ENCODE peak calls at places on chromosome X, in four cellular contexts. Y is testis, M is fibroblast of lung, B is left ventricle myocardium inferior. F is an unnamed sample. For H3K4me1, the result is how much of the 10 kb centered on the place peaks cover.

GRCh38 chrX:16870861-16871584 is 861 bp upstream of the RBBP7 start:
- DNase-seq in Y (peak), M (peak), B (peak), F (peak)

GRCh38 chrX:138847930-138848329 is 136.4 kb upstream of the FGF13 start:
- DNase-seq in Y (no peak), M (peak), B (no peak), F (no peak)

GRCh38 chrX:115531818-115532403 is 29.1 kb upstream of the PLS3 start:
- DNase-seq in Y (no peak), M (peak), B (no peak), F (no peak)

GRCh38 chrX:78063687-78064086 is 40.4 kb upstream of the PGK1 start:
- DNase-seq in Y (no peak), M (no peak), B (no peak), F (no peak)

GRCh38 chrX:54715621-54716020 is 82.4 kb downstream of the ITIH6 start:
- DNase-seq in Y (no peak), M (no peak), B (no peak), F (no peak)

GRCh38 chrX:3501833-3502535 is 155.5 kb upstream of the MXRA5 start:
- DNase-seq in Y (no peak), M (peak), B (peak), F (no peak)

GRCh38 chrX:139932077-139932900 is 564 bp downstream of the ATP11C start:
- DNase-seq in Y (peak), M (peak), B (peak), F (peak)

GRCh38 chrX:70032797-70033196 is 16.9 kb downstream of the AWAT2 start:
- DNase-seq in Y (no peak), M (no peak), B (no peak), F (no peak)

GRCh38 chrX:102765794-102766193 is 45.3 kb downstream of the GPRASP3 start:
- DNase-seq in Y (no peak), M (peak), B (no peak), F (no peak)

GRCh38 chrX:20364238-20364637 is 97.5 kb upstream of the RPS6KA3 start:
- DNase-seq in Y (no peak), M (no peak), B (no peak), F (no peak)

GRCh38 chrX:150690126-150690525 is 3.1 kb upstream of the MTMR1 start:
- DNase-seq in Y (no peak), M (peak), B (no peak), F (no peak)

GRCh38 chrX:153829799-153830631 is at the start of gene PDZD4:
- DNase-seq in Y (no peak), M (no peak), B (no peak), F (no peak)

GRCh38 chrX:2430265-2430825 is 70.4 kb downstream of the DHRSX start:
- DNase-seq in Y (no peak), M (no peak), B (no peak), F (peak)

GRCh38 chrX:148047216-148047615 is 66.1 kb downstream of the FMR1NB start:
- DNase-seq in Y (no peak), M (no peak), B (no peak), F (no peak)

GRCh38 chrX:148051973-148052372 is 70.8 kb downstream of the FMR1NB start:
- DNase-seq in Y (no peak), M (no peak), B (no peak), F (no peak)

GRCh38 chrX:148043456-148043855 is 62.3 kb downstream of the FMR1NB start:
- DNase-seq in Y (no peak), M (peak), B (no peak), F (no peak)

DNA sequence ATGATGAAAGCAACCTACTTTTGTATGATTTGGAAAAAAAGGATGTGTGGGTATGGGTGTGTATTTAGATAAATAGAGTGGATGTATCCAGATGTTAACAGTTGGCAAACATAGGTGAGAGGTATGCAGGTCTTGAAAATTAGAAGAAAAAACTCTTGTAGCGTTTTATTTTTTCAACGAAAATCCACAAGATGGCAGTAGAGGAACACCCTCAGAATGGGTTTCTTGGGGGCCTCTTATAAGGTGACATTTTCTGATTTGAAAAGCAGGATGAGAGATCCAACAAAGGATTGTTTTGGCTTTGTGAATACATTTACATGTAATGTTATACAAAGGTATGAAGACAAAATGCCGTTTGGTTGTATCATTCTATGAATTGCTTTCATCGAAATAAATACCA is 68.3 kb downstream of the FMR1NB start:
- DNase-seq in Y (no peak), M (peak), B (no peak), F (no peak)
- TF ChIP-seq CTCF in Y (no peak), M (peak), B (peak), F (peak)

GRCh38 chrX:316351-317325 is 2.0 kb downstream of the GTPBP6 start:
- DNase-seq in Y (no peak), M (no peak), B (no peak), F (peak)

GRCh38 chrX:318739-319578 is at the start of gene GTPBP6:
- DNase-seq in Y (peak), M (peak), B (peak), F (peak)

GRCh38 chrX:319579-320125 is 1.1 kb upstream of the GTPBP6 start:
- DNase-seq in Y (no peak), M (no peak), B (peak), F (peak)

GRCh38 chrX:318068-318738 is 393 bp downstream of the GTPBP6 start:
- DNase-seq in Y (peak), M (peak), B (peak), F (peak)

GRCh38 chrX:317424-318067 is 1.1 kb downstream of the GTPBP6 start:
- DNase-seq in Y (no peak), M (no peak), B (no peak), F (no peak)
- H3K27ac ChIP-seq in Y (peak), M (peak), B (peak), F (peak)

GRCh38 chrX:37813570-37813969 is 33.7 kb downstream of the CYBB start:
- DNase-seq in Y (no peak), M (no peak), B (no peak), F (no peak)

GRCh38 chrX:37817579-37817978 is 29.8 kb downstream of the DYNLT3 start:
- DNase-seq in Y (no peak), M (no peak), B (no peak), F (no peak)

GRCh38 chrX:37816766-37817165 is 30.6 kb downstream of the DYNLT3 start:
- DNase-seq in Y (no peak), M (no peak), B (no peak), F (no peak)

GRCh38 chrX:37817176-37817575 is 30.2 kb downstream of the DYNLT3 start:
- DNase-seq in Y (no peak), M (no peak), B (no peak), F (no peak)

GRCh38 chrX:37815366-37815765 is 32.0 kb downstream of the DYNLT3 start:
- DNase-seq in Y (no peak), M (no peak), B (no peak), F (no peak)
- H3K4me1 ChIP-seq in Y (under half), M (under half), B (under half), F (under half)

GRCh38 chrX:148601034-148601433 is 100.6 kb downstream of the AFF2 start:
- DNase-seq in Y (no peak), M (peak), B (no peak), F (no peak)
- TF ChIP-seq CTCF in Y (no peak), M (peak), B (no peak), F (no peak)

GRCh38 chrX:47201545-47201944 is 7.9 kb downstream of the UBA1 start:
- DNase-seq in Y (no peak), M (no peak), B (no peak), F (no peak)
- H3K27ac ChIP-seq in Y (no peak), M (no peak), B (no peak), F (no peak)

GRCh38 chrX:129667412-129667811 is 12.7 kb upstream of the APLN start:
- DNase-seq in Y (no peak), M (no peak), B (no peak), F (no peak)
- H3K4me1 ChIP-seq in Y (under half), M (under half), B (under half), F (under half)